ENCODE peak calls at places on chromosomes 3 and 15, in eight cellular contexts. Q is GM12865; X is stimulated activated CD8-positive, alpha-beta memory T cell treated with anti-CD3 and anti-CD28 coated beads, Interleukin-15, amount 100 ng/mL, for 48 hours; W is iris pigment epithelial cell; G is stimulated activated CD4-positive, alpha-beta T cell treated with anti-CD3 and anti-CD28 coated beads, Interleukin-12 subunit alpha, Interleukin-12 subunit beta, amount 100 ng/mL, for 4 hours; C is NCI-H748 treated with DMSO at 0.1 percent for 48 hours; F is activated T-cell treated with anti-CD3 and anti-CD28 coated beads for 24 hours; B is IMR-90. L is an unnamed sample.

GRCh38 chr15:101420232-101420631 is 69.3 kb downstream of the PCSK6 start:
- DNase-seq in C (no peak), Q (no peak), F (no peak), G (no peak), X (no peak), W (no peak), B (no peak), L (no peak)

GRCh38 chr3:175070946-175071345 is 211.8 kb downstream of the NAALADL2 start:
- DNase-seq in W (no peak), X (no peak), F (no peak), B (no peak), Q (no peak), C (no peak), G (no peak), L (no peak)

GRCh38 chr3:22858486-22858885 is 344.6 kb upstream of the UBE2E2 start:
- DNase-seq in G (no peak), B (no peak), X (no peak), Q (no peak), W (no peak), C (no peak), F (no peak), L (no peak)

GRCh38 chr3:132029182-132029902 is 5.5 kb downstream of the CPNE4 start:
- DNase-seq in C (peak), G (peak), F (peak), W (peak), X (peak), B (peak), Q (peak), L (peak)

GRCh38 chr3:130933801-130934345 is 40.0 kb downstream of the ATP2C1 start:
- DNase-seq in W (peak), G (no peak), B (peak), F (no peak), Q (no peak), C (no peak), X (no peak), L (no peak)

GRCh38 chr3:98188553-98188952 is 22.1 kb downstream of the OR5H15 start:
- DNase-seq in X (no peak), B (no peak), Q (peak), W (peak), F (no peak), G (no peak), C (no peak), L (no peak)

GRCh38 chr3:59286791-59287531 is 237.1 kb upstream of the CFAP20DC start:
- DNase-seq in W (no peak), Q (peak), X (no peak), G (no peak), B (peak), C (no peak), F (peak), L (peak)

GRCh38 chr15:61736792-61737191 is 323.5 kb downstream of the VPS13C start:
- DNase-seq in G (no peak), B (no peak), C (no peak), Q (no peak), X (no peak), F (no peak), W (no peak), L (no peak)

GRCh38 chr3:113746955-113747718 is at the start of gene ATP6V1A:
- DNase-seq in C (no peak), Q (peak), W (peak), B (no peak), F (peak), X (peak), G (peak), L (peak)

GRCh38 chr3:46656778-46657556 is 36.5 kb downstream of the ALS2CL start:
- DNase-seq in F (no peak), G (no peak), X (no peak), B (no peak), Q (no peak), C (no peak), W (no peak), L (no peak)

GRCh38 chr3:50356553-50356952 is 2.8 kb downstream of the TMEM115 start:
- DNase-seq in C (no peak), W (peak), F (no peak), B (no peak), X (no peak), G (no peak), Q (no peak), L (no peak)

GRCh38 chr15:80866936-80867335 is 87.8 kb downstream of the CEMIP start:
- DNase-seq in G (no peak), C (no peak), F (no peak), B (no peak), W (no peak), Q (no peak), X (no peak), L (no peak)

GRCh38 chr15:45871121-45871855 is 236.5 kb downstream of the SQOR start:
- DNase-seq in Q (no peak), F (no peak), B (no peak), G (no peak), C (no peak), X (no peak), W (peak), L (no peak)

GRCh38 chr15:29942144-29942543 is 119.9 kb upstream of the TJP1 start:
- DNase-seq in B (no peak), C (no peak), F (no peak), X (no peak), G (no peak), W (no peak), Q (no peak), L (no peak)

GRCh38 chr3:26967531-26967930 is 345.0 kb downstream of the LRRC3B start:
- DNase-seq in X (no peak), C (no peak), Q (no peak), F (no peak), B (no peak), G (no peak), W (no peak), L (no peak)

GRCh38 chr15:55283295-55284147 is 6.1 kb downstream of the RAB27A start:
- DNase-seq in F (no peak), X (no peak), G (no peak), Q (no peak), W (no peak), B (no peak), C (no peak), L (no peak)

GRCh38 chr3:52005571-52005986 is 9.9 kb upstream of the RPL29 start:
- DNase-seq in F (no peak), X (no peak), B (peak), Q (no peak), C (no peak), G (no peak), W (peak), L (no peak)

GRCh38 chr3:128486692-128487537 is 6.1 kb downstream of the GATA2 start:
- DNase-seq in W (peak), F (no peak), G (no peak), B (peak), X (no peak), C (no peak), Q (no peak), L (no peak)

GRCh38 chr3:171156455-171157005 is 130.0 kb upstream of the SLC2A2 start:
- DNase-seq in C (no peak), X (no peak), F (no peak), B (no peak), W (peak), G (no peak), Q (no peak), L (no peak)

GRCh38 chr3:151944356-151944755 is 70.9 kb downstream of the SUCNR1 start:
- DNase-seq in W (no peak), X (no peak), B (no peak), Q (no peak), C (no peak), F (no peak), G (no peak), L (no peak)

GRCh38 chr3:72295276-72295973 is 510.5 kb upstream of the PROK2 start:
- DNase-seq in F (no peak), G (no peak), C (no peak), W (no peak), Q (no peak), B (no peak), X (no peak), L (no peak)

GRCh38 chr15:25727867-25728600 is 135.1 kb downstream of the ATP10A start:
- DNase-seq in F (no peak), G (no peak), C (no peak), X (no peak), B (no peak), Q (no peak), W (no peak), L (no peak)

GRCh38 chr3:183213415-183213814 is 39.6 kb upstream of the B3GNT5 start:
- DNase-seq in W (no peak), G (no peak), B (no peak), F (no peak), C (no peak), X (no peak), Q (no peak), L (no peak)

GRCh38 chr3:127697531-127698240 is 24.9 kb downstream of the ABTB1 start:
- DNase-seq in Q (peak), W (peak), G (peak), B (peak), X (peak), F (peak), C (no peak), L (peak)

GRCh38 chr3:98962189-98962930 is 60.9 kb upstream of the DCBLD2 start:
- DNase-seq in C (no peak), B (peak), W (peak), Q (no peak), F (no peak), G (no peak), X (no peak), L (no peak)

GRCh38 chr3:194782767-194783404 is 97.2 kb downstream of the FAM43A start:
- DNase-seq in F (no peak), Q (no peak), C (no peak), B (peak), W (peak), G (no peak), X (no peak), L (no peak)

GRCh38 chr3:67349551-67350174 is 304.7 kb downstream of the SUCLG2 start:
- DNase-seq in G (peak), Q (peak), W (peak), F (peak), B (peak), X (peak), C (no peak), L (peak)

GRCh38 chr15:58438956-58439355 is 7.2 kb downstream of the LIPC start:
- DNase-seq in G (no peak), C (peak), W (peak), X (no peak), F (no peak), B (peak), Q (peak), L (peak)

GRCh38 chr3:159062734-159063410 is 261.0 kb downstream of the MFSD1 start:
- DNase-seq in F (no peak), G (no peak), W (no peak), Q (peak), X (no peak), C (no peak), B (no peak), L (no peak)

GRCh38 chr3:130111185-130111864 is 29.7 kb downstream of the ALG1L2 start:
- DNase-seq in B (peak), G (peak), C (peak), F (peak), W (peak), X (peak), Q (peak), L (peak)

GRCh38 chr3:86152620-86153019 is 838.3 kb downstream of the VGLL3 start:
- DNase-seq in G (no peak), C (no peak), Q (no peak), X (no peak), F (no peak), B (no peak), W (no peak), L (no peak)

GRCh38 chr15:27458370-27459084 is 487.5 kb downstream of the GABRG3 start:
- DNase-seq in W (no peak), X (no peak), C (no peak), Q (no peak), F (no peak), B (no peak), G (no peak), L (no peak)

GRCh38 chr3:46006243-46006642 is 10.6 kb upstream of the FYCO1 start:
- DNase-seq in C (no peak), Q (no peak), F (no peak), W (peak), G (no peak), X (no peak), B (no peak), L (no peak)

GRCh38 chr15:40941528-40942336 is 11.5 kb upstream of the CHAC1 start:
- DNase-seq in F (peak), Q (peak), W (peak), X (peak), B (peak), G (peak), C (peak), L (peak)

GRCh38 chr3:121979734-121980449 is 42.2 kb downstream of the ILDR1 start:
- DNase-seq in W (peak), G (no peak), B (no peak), Q (no peak), X (no peak), C (no peak), F (no peak), L (no peak)

GRCh38 chr3:155809181-155809580 is 3.1 kb upstream of the C3orf33 start:
- DNase-seq in X (no peak), C (no peak), F (no peak), W (peak), Q (no peak), G (no peak), B (peak), L (no peak)

GRCh38 chr15:69561071-69561784 is 108.6 kb downstream of the RPLP1 start:
- DNase-seq in C (peak), F (no peak), Q (no peak), X (no peak), W (no peak), B (no peak), G (no peak), L (no peak)

GRCh38 chr3:172138792-172139507 is 99.6 kb downstream of the FNDC3B start:
- DNase-seq in F (no peak), G (peak), X (no peak), W (peak), B (peak), C (no peak), Q (peak), L (no peak)

GRCh38 chr3:136473716-136474326 is 223.7 kb downstream of the PCCB start:
- DNase-seq in C (no peak), Q (no peak), X (no peak), F (no peak), W (peak), G (no peak), B (peak), L (no peak)

GRCh38 chr3:124306665-124307064 is 314.7 kb upstream of the ROPN1 start:
- DNase-seq in Q (no peak), W (no peak), X (no peak), B (no peak), F (no peak), C (no peak), G (no peak), L (no peak)